ENCODE peak calls at places on chromosome 14, in five cellular contexts. P is K562, U is HepG2, M is SK-N-SH, D is GM12878. N is an unnamed sample. For H3K36me3, the result is how much of the 10 kb centered on the place peaks cover.

GRCh38 chr14:24861083-24861630 is 188.8 kb downstream of the STXBP6 start:
- DNase-seq in P (no peak), U (peak), M (no peak), D (no peak), N (no peak)

GRCh38 chr14:45089813-45090212 is 5.9 kb downstream of the PRPF39 start:
- DNase-seq in P (no peak), U (no peak), M (no peak), D (no peak), N (no peak)

GRCh38 chr14:48035836-48036235 is 360.4 kb upstream of the MDGA2 start:
- DNase-seq in P (no peak), U (no peak), M (no peak), D (no peak), N (no peak)

GRCh38 chr14:87888136-87888999 is 104.6 kb downstream of the GALC start:
- DNase-seq in P (peak), U (peak), M (peak), D (no peak), N (no peak)

GRCh38 chr14:39107624-39108023 is 4.6 kb upstream of the SEC23A start:
- DNase-seq in P (peak), U (peak), M (peak), D (no peak), N (no peak)

GRCh38 chr14:63030113-63030512 is 15.1 kb downstream of the KCNH5 start:
- DNase-seq in P (no peak), U (no peak), M (no peak), D (no peak), N (no peak)

GRCh38 chr14:60106341-60106740 is 14.6 kb downstream of the PCNX4 start:
- DNase-seq in P (no peak), U (no peak), M (no peak), D (no peak), N (no peak)

GRCh38 chr14:75128596-75128990 is 1.7 kb upstream of the NEK9 start:
- DNase-seq in P (no peak), U (no peak), M (no peak), D (no peak), N (no peak)

GRCh38 chr14:96170961-96171592 is 33.6 kb upstream of the BDKRB2 start:
- DNase-seq in P (no peak), U (no peak), M (no peak), D (no peak), N (no peak)

GRCh38 chr14:71448431-71449315 is 483.6 kb upstream of the RGS6 start:
- DNase-seq in P (no peak), U (no peak), M (no peak), D (no peak), N (no peak)

GRCh38 chr14:22849212-22849819 is 12.9 kb downstream of the MMP14 start:
- DNase-seq in P (no peak), U (no peak), M (peak), D (no peak), N (no peak)

GRCh38 chr14:102683399-102684275 is 91.2 kb downstream of the RCOR1 start:
- DNase-seq in P (peak), U (peak), M (peak), D (no peak), N (no peak)

GRCh38 chr14:68557648-68558047 is 235.2 kb downstream of the ZFP36L1 start:
- DNase-seq in P (no peak), U (no peak), M (no peak), D (no peak), N (no peak)

GRCh38 chr14:88798161-88798560 is 5.4 kb upstream of the EML5 start:
- DNase-seq in P (no peak), U (no peak), M (no peak), D (no peak), N (no peak)

GRCh38 chr14:34699873-34700621 is 14.3 kb downstream of the CFL2 start:
- DNase-seq in P (no peak), U (peak), M (peak), D (no peak), N (peak)

GRCh38 chr14:59657769-59658168 is 81.2 kb upstream of the CCDC175 start:
- DNase-seq in P (no peak), U (no peak), M (no peak), D (no peak), N (no peak)

GRCh38 chr14:69500096-69500495 is 15.6 kb downstream of the PLEKHD1 start:
- DNase-seq in P (no peak), U (no peak), M (no peak), D (no peak), N (no peak)

GRCh38 chr14:23301288-23301968 is 1.2 kb downstream of the PPP1R3E start:
- DNase-seq in P (peak), U (peak), M (peak), D (peak), N (peak)

GRCh38 chr14:79608426-79608825 is 602.9 kb downstream of the DIO2 start:
- DNase-seq in P (no peak), U (no peak), M (no peak), D (no peak), N (no peak)

GRCh38 chr14:79585845-79586244 is 625.5 kb downstream of the DIO2 start:
- DNase-seq in P (no peak), U (no peak), M (no peak), D (no peak), N (no peak)

GRCh38 chr14:73786632-73786941 is 65.0 kb upstream of the PTGR2 start:
- DNase-seq in P (peak), U (no peak), M (peak), D (no peak), N (no peak)

GRCh38 chr14:74804219-74804825 is 41.2 kb downstream of the YLPM1 start:
- DNase-seq in P (peak), U (peak), M (peak), D (no peak), N (peak)

GRCh38 chr14:91418387-91419043 is 895 bp upstream of the CCDC88C start:
- DNase-seq in P (peak), U (peak), M (peak), D (no peak), N (peak)

GRCh38 chr14:56185991-56186390 is 67.8 kb downstream of the PELI2 start:
- DNase-seq in P (no peak), U (no peak), M (no peak), D (no peak), N (no peak)

GRCh38 chr14:75098209-75098608 is 28.6 kb downstream of the NEK9 start:
- DNase-seq in P (no peak), U (no peak), M (no peak), D (no peak), N (no peak)

GRCh38 chr14:93032301-93032929 is 83.3 kb downstream of the ITPK1 start:
- DNase-seq in P (no peak), U (no peak), M (no peak), D (no peak), N (no peak)

GRCh38 chr14:92121670-92122350 is at the start of the genes CPSF2 and NDUFB1:
- DNase-seq in P (peak), U (peak), M (peak), D (peak), N (peak)

GRCh38 chr14:75636100-75636692 is 24.5 kb downstream of the ERG28 start:
- DNase-seq in P (no peak), U (no peak), M (peak), D (no peak), N (no peak)

GRCh38 chr14:61281186-61281676 is at the start of gene TMEM30B:
- DNase-seq in P (no peak), U (no peak), M (no peak), D (no peak), N (no peak)

GRCh38 chr14:67816326-67817009 is at the start of gene ZFYVE26:
- DNase-seq in P (peak), U (peak), M (peak), D (peak), N (peak)

GRCh38 chr14:52783211-52783610 is 8.2 kb downstream of the GNPNAT1 start:
- DNase-seq in P (no peak), U (no peak), M (no peak), D (no peak), N (no peak)

DNA sequence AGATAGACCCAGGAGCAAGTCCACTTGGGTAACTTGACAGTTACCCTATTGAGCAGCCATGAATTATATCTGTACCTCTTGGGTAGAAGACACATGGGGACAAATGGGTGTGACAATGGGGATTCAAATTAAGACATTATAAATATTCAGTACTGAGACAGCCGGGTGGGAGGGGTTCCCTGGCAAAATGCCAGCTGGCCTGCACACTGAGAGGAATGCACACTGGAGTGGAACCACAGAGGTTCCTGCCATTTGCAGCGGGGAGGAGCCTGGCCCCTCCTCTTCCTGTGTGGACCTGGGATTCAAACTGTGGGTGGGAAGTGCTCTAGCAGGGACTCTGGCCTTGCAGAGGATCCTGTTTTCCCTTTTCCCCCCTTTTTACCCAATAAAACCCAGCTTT is 118.7 kb upstream of the CDKN3 start:
- DNase-seq in P (peak), U (no peak), M (no peak), D (no peak), N (no peak)
- TF ChIP-seq ZBTB33 in P (no peak), U (no peak), M (no peak), D (no peak), N (no peak)

GRCh38 chr14:95095991-95096390 is 61.3 kb downstream of the DICER1 start:
- DNase-seq in P (no peak), U (no peak), M (no peak), D (no peak), N (no peak)

GRCh38 chr14:95096476-95096875 is 60.9 kb downstream of the DICER1 start:
- DNase-seq in P (no peak), U (no peak), M (no peak), D (no peak), N (no peak)

GRCh38 chr14:95098984-95099599 is 58.2 kb downstream of the DICER1 start:
- DNase-seq in P (peak), U (peak), M (peak), D (no peak), N (peak)

GRCh38 chr14:95101736-95102677 is 55.3 kb downstream of the DICER1 start:
- DNase-seq in P (no peak), U (no peak), M (no peak), D (no peak), N (no peak)

GRCh38 chr14:95097385-95097784 is 59.9 kb downstream of the DICER1 start:
- DNase-seq in P (no peak), U (no peak), M (no peak), D (no peak), N (no peak)
- H3K36me3 ChIP-seq in P (under half), U (under half), M (half or more), D (under half), N (under half)

GRCh38 chr14:101194356-101195308 is 291.1 kb upstream of the RTL1 start:
- DNase-seq in P (no peak), U (no peak), M (no peak), D (no peak), N (no peak)
- TF ChIP-seq RAD21 in P (no peak), U (no peak), M (no peak), D (no peak), N (no peak)

GRCh38 chr14:95134304-95134933 is 22.9 kb downstream of the DICER1 start:
- DNase-seq in P (no peak), U (no peak), M (no peak), D (no peak), N (no peak)
- TF ChIP-seq ZBTB33 in P (no peak), U (no peak), M (no peak), D (no peak), N (no peak)

GRCh38 chr14:100365741-100366140 is 42.6 kb downstream of the SLC25A47 start:
- DNase-seq in P (no peak), U (no peak), M (no peak), D (no peak), N (no peak)
- H3K36me3 ChIP-seq in P (half or more), U (under half), M (half or more), D (under half), N (under half)

DNA sequence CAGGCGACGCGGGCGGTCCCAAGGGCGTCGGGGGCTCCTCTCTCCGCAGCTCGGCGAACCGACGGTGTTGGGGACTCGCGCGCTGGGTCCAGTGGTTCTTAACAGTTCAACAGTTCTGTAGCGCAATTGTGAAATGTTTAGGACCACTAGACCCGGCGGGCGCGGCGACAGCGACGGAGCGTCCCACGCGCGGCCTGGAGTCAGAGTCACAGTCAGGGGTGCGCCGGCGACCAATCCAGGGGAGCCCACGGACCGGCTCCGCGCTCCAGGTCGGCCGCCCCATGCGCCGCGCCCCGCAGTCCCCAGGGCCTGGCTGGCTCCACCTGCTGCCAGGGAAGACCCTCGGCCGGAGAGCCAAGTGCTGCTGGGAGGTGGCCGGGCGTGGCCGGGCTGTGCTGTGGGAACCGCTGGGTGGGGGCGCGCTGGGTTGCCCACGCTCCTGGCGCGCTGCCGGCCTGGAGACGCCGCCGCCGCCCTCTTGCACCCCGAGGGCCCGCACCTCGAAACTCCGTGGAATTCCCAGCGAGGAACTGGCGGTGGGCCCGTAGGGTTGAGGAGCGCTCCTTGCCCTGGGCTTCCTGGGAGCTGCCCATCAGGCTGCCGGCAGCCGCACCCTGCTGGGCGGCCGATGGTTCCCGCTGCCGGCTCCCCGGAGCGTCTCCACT is 20.9 kb upstream of the KIF26A start:
- DNase-seq in P (no peak), U (no peak), M (peak), D (no peak), N (no peak)
- TF ChIP-seq RAD21 in P (no peak), U (no peak), M (no peak), D (no peak), N (no peak)

GRCh38 chr14:105390849-105391500 is 7.4 kb upstream of the TEX22 start:
- DNase-seq in P (no peak), U (no peak), M (no peak), D (no peak), N (no peak)

GRCh38 chr14:105388976-105389375 is 9.4 kb upstream of the TEX22 start:
- DNase-seq in P (no peak), U (no peak), M (no peak), D (no peak), N (no peak)

GRCh38 chr14:105391541-105391940 is 6.8 kb upstream of the TEX22 start:
- DNase-seq in P (no peak), U (no peak), M (no peak), D (no peak), N (no peak)

GRCh38 chr14:105389534-105389933 is 8.8 kb upstream of the TEX22 start:
- DNase-seq in P (no peak), U (no peak), M (no peak), D (no peak), N (no peak)

GRCh38 chr14:105389976-105390848 is 8.1 kb upstream of the TEX22 start:
- DNase-seq in P (no peak), U (no peak), M (no peak), D (no peak), N (no peak)
- TF ChIP-seq ZBTB33 in P (no peak), U (no peak), M (no peak), D (no peak), N (no peak)

GRCh38 chr14:64215274-64215673 is 78.9 kb downstream of the ESR2 start:
- DNase-seq in P (no peak), U (no peak), M (no peak), D (no peak), N (no peak)
- H3K36me3 ChIP-seq in P (under half), U (under half), M (under half), D (under half), N (under half)

GRCh38 chr14:90274808-90275454 is 18.6 kb downstream of the PSMC1 start:
- DNase-seq in P (no peak), U (no peak), M (no peak), D (no peak), N (no peak)
- TF ChIP-seq RAD21 in P (no peak), U (no peak), M (no peak), D (no peak), N (no peak)